ENCODE peak calls at places on chromosomes 4 and X, in ten cellular contexts. J is activated T-cell treated with anti-CD3 and anti-CD28 coated beads, Interleukin-2, amount 50 U/mL, for 4 hours; G is ELR; K is frontal cortex; E is GM04504; A is kidney tubule cell; I is stimulated activated CD4-positive, alpha-beta T cell treated with anti-CD3 and anti-CD28 coated beads, Interleukin-2, amount 100 ng/mL, for 24 hours; S is amniotic stem cell; X is mesendoderm; Q is body of pancreas. O is an unnamed sample.

GRCh38 chr4:72779256-72779655 is 210.2 kb upstream of the ADAMTS3 start:
- DNase-seq in J (no peak), G (peak), K (no peak), E (peak), A (no peak), I (no peak), S (no peak), X (no peak), Q (no peak), O (peak)

GRCh38 chr4:86769794-86770193 is 79.4 kb downstream of the SLC10A6 start:
- DNase-seq in J (no peak), G (no peak), K (no peak), E (no peak), A (no peak), I (no peak), S (no peak), X (no peak), Q (no peak), O (no peak)

GRCh38 chrX:130082244-130083106 is 27.8 kb downstream of the ELF4 start:
- DNase-seq in J (peak), G (no peak), K (no peak), E (no peak), A (no peak), I (peak), S (no peak), X (no peak), Q (peak), O (no peak)

GRCh38 chr4:151690884-151691283 is 69.9 kb downstream of the GATB start:
- DNase-seq in J (no peak), G (no peak), K (no peak), E (no peak), A (no peak), I (no peak), S (no peak), X (no peak), Q (no peak), O (no peak)

GRCh38 chr4:30863031-30863430 is 142.9 kb downstream of the PCDH7 start:
- DNase-seq in J (no peak), G (peak), K (no peak), E (no peak), A (no peak), I (no peak), S (no peak), X (no peak), Q (no peak), O (peak)

GRCh38 chrX:71514367-71515038 is 18.4 kb upstream of the OGT start:
- DNase-seq in J (no peak), G (no peak), K (no peak), E (no peak), A (no peak), I (no peak), S (no peak), X (peak), Q (no peak), O (no peak)

GRCh38 chr4:120753854-120754253 is 168.7 kb downstream of the PRDM5 start:
- DNase-seq in J (no peak), G (no peak), K (no peak), E (no peak), A (no peak), I (no peak), S (no peak), X (peak), Q (no peak), O (no peak)

GRCh38 chrX:109863811-109864210 is 130.8 kb upstream of the ACSL4 start:
- DNase-seq in J (no peak), G (no peak), K (no peak), E (no peak), A (no peak), I (no peak), S (no peak), X (peak), Q (no peak), O (no peak)

GRCh38 chr4:77052352-77052751 is 23.4 kb downstream of the CCNI start:
- DNase-seq in J (peak), G (peak), K (no peak), E (peak), A (peak), I (peak), S (no peak), X (peak), Q (peak), O (peak)

GRCh38 chr4:122819708-122820449 is 6.8 kb upstream of the FGF2 start:
- DNase-seq in J (no peak), G (peak), K (no peak), E (no peak), A (peak), I (no peak), S (no peak), X (no peak), Q (no peak), O (peak)

GRCh38 chrX:41903544-41903943 is 19.8 kb downstream of the CASK start:
- DNase-seq in J (no peak), G (no peak), K (no peak), E (no peak), A (no peak), I (no peak), S (no peak), X (no peak), Q (no peak), O (no peak)

GRCh38 chr4:40228497-40229365 is 31.9 kb downstream of the RHOH start:
- DNase-seq in J (no peak), G (peak), K (no peak), E (no peak), A (peak), I (peak), S (no peak), X (peak), Q (no peak), O (peak)

GRCh38 chrX:150870487-150871340 is 27.8 kb downstream of the CD99L2 start:
- DNase-seq in J (no peak), G (no peak), K (no peak), E (no peak), A (no peak), I (no peak), S (no peak), X (no peak), Q (no peak), O (no peak)

GRCh38 chr4:3714642-3715001 is 51.6 kb upstream of the ADRA2C start:
- DNase-seq in J (no peak), G (no peak), K (no peak), E (no peak), A (no peak), I (no peak), S (no peak), X (no peak), Q (no peak), O (no peak)

GRCh38 chr4:162684371-162684700 is 482.4 kb downstream of the NAF1 start:
- DNase-seq in J (no peak), G (no peak), K (no peak), E (no peak), A (no peak), I (no peak), S (no peak), X (no peak), Q (no peak), O (no peak)

GRCh38 chrX:70452143-70452733 is 7.6 kb downstream of the DLG3 start:
- DNase-seq in J (peak), G (peak), K (no peak), E (no peak), A (peak), I (peak), S (peak), X (peak), Q (peak), O (peak)

GRCh38 chr4:121665371-121665770 is 31.4 kb downstream of the ANXA5 start:
- DNase-seq in J (no peak), G (no peak), K (no peak), E (no peak), A (no peak), I (no peak), S (no peak), X (no peak), Q (no peak), O (peak)

GRCh38 chr4:76198411-76199237 is 15.0 kb downstream of the SCARB2 start:
- DNase-seq in J (no peak), G (peak), K (no peak), E (peak), A (peak), I (peak), S (no peak), X (peak), Q (peak), O (peak)

GRCh38 chr4:17497890-17498523 is 13.9 kb downstream of the QDPR start:
- DNase-seq in J (no peak), G (no peak), K (no peak), E (no peak), A (no peak), I (no peak), S (no peak), X (no peak), Q (no peak), O (no peak)

GRCh38 chr4:138344064-138344463 is 101.9 kb upstream of the SLC7A11 start:
- DNase-seq in J (no peak), G (no peak), K (no peak), E (no peak), A (no peak), I (no peak), S (no peak), X (no peak), Q (no peak), O (no peak)

GRCh38 chrX:71911731-71912050 is 1.0 kb downstream of the NHSL2 start:
- DNase-seq in J (no peak), G (peak), K (no peak), E (no peak), A (no peak), I (no peak), S (no peak), X (peak), Q (no peak), O (no peak)

GRCh38 chr4:151935411-151935810 is 174.6 kb upstream of the GATB start:
- DNase-seq in J (no peak), G (no peak), K (no peak), E (no peak), A (no peak), I (no peak), S (no peak), X (no peak), Q (no peak), O (no peak)

GRCh38 chr4:99927566-99927965 is 18.9 kb downstream of the DNAJB14 start:
- DNase-seq in J (no peak), G (no peak), K (no peak), E (no peak), A (no peak), I (no peak), S (no peak), X (no peak), Q (no peak), O (no peak)

GRCh38 chr4:142585411-142585810 is 260.7 kb downstream of the INPP4B start:
- DNase-seq in J (no peak), G (no peak), K (no peak), E (peak), A (no peak), I (no peak), S (no peak), X (no peak), Q (no peak), O (no peak)

GRCh38 chr4:150033937-150034336 is 44.3 kb upstream of the DCLK2 start:
- DNase-seq in J (no peak), G (no peak), K (no peak), E (no peak), A (peak), I (no peak), S (no peak), X (no peak), Q (peak), O (peak)

GRCh38 chrX:134971926-134972325 is 18.9 kb upstream of the SMIM10 start:
- DNase-seq in J (no peak), G (no peak), K (no peak), E (no peak), A (no peak), I (no peak), S (no peak), X (no peak), Q (no peak), O (no peak)

GRCh38 chr4:10056334-10057022 is 35.2 kb upstream of the SLC2A9 start:
- DNase-seq in J (no peak), G (no peak), K (no peak), E (no peak), A (peak), I (no peak), S (no peak), X (no peak), Q (peak), O (no peak)

GRCh38 chr4:152459326-152459725 is 76.6 kb downstream of the FBXW7 start:
- DNase-seq in J (no peak), G (no peak), K (no peak), E (no peak), A (no peak), I (no peak), S (no peak), X (no peak), Q (no peak), O (no peak)

GRCh38 chr4:8586671-8587468 is 5.7 kb upstream of the CPZ start:
- DNase-seq in J (peak), G (no peak), K (no peak), E (no peak), A (peak), I (no peak), S (no peak), X (no peak), Q (no peak), O (peak)

GRCh38 chr4:58981828-58982227 is 1871.6 kb upstream of the IGFBP7 start:
- DNase-seq in J (no peak), G (no peak), K (no peak), E (no peak), A (no peak), I (no peak), S (no peak), X (no peak), Q (no peak), O (no peak)

GRCh38 chrX:47637546-47638195 is 7.9 kb upstream of the CFP start:
- DNase-seq in J (peak), G (no peak), K (peak), E (no peak), A (no peak), I (peak), S (no peak), X (peak), Q (peak), O (no peak)

GRCh38 chrX:134625315-134625718 is 33.0 kb downstream of the PLAC1 start:
- DNase-seq in J (no peak), G (no peak), K (no peak), E (no peak), A (no peak), I (no peak), S (no peak), X (no peak), Q (no peak), O (no peak)

GRCh38 chr4:99572527-99573240 is 1.9 kb upstream of the MTTP start:
- DNase-seq in J (no peak), G (no peak), K (no peak), E (no peak), A (no peak), I (no peak), S (no peak), X (no peak), Q (no peak), O (peak)

GRCh38 chr4:158122501-158122900 is 50.3 kb downstream of the GASK1B start:
- DNase-seq in J (no peak), G (no peak), K (no peak), E (no peak), A (peak), I (no peak), S (no peak), X (no peak), Q (no peak), O (no peak)

GRCh38 chr4:119337010-119337409 is 15.1 kb upstream of the FABP2 start:
- DNase-seq in J (no peak), G (no peak), K (no peak), E (no peak), A (peak), I (no peak), S (no peak), X (no peak), Q (peak), O (no peak)

GRCh38 chrX:72276478-72276953 is 532 bp downstream of the RPS4X start:
- DNase-seq in J (no peak), G (no peak), K (no peak), E (no peak), A (no peak), I (no peak), S (no peak), X (no peak), Q (no peak), O (no peak)

GRCh38 chrX:10709276-10709675 is 88.9 kb upstream of the MID1 start:
- DNase-seq in J (no peak), G (no peak), K (no peak), E (no peak), A (no peak), I (no peak), S (no peak), X (no peak), Q (no peak), O (peak)